ENCODE peak calls at places on chromosomes 2 and 18, in four cellular contexts. L is spleen, N is K562, X is heart left ventricle. Y is an unnamed sample.

GRCh38 chr2:17879137-17879912 is 858 bp downstream of the KCNS3 start:
- DNase-seq in L (no peak), N (peak; percentile 23), X (peak; percentile 79), Y (peak; percentile 87)

GRCh38 chr18:53625997-53626599 is 598.4 kb downstream of the MBD2 start:
- DNase-seq in L (peak; percentile 74), N (no peak), X (no peak), Y (peak; percentile 59)

GRCh38 chr2:224405841-224406370 is 4.0 kb upstream of the FAM124B start:
- DNase-seq in L (no peak), N (no peak), X (no peak), Y (no peak)

GRCh38 chr18:34977787-34978532 is 63.3 kb upstream of the MAPRE2 start:
- DNase-seq in L (peak; percentile 91), N (peak; percentile 75), X (peak; percentile 58), Y (peak; percentile 82)

GRCh38 chr2:236828002-236828401 is 257.7 kb upstream of the COPS8 start:
- DNase-seq in L (no peak), N (no peak), X (no peak), Y (no peak)

GRCh38 chr2:75379811-75380210 is 180.5 kb upstream of the TACR1 start:
- DNase-seq in L (no peak), N (no peak), X (no peak), Y (no peak)

GRCh38 chr2:240339411-240340360 is 95.8 kb upstream of the GPC1 start:
- DNase-seq in L (no peak), N (no peak), X (no peak), Y (no peak)

GRCh38 chr2:41879367-41879871 is 168.4 kb upstream of the PKDCC start:
- DNase-seq in L (no peak), N (no peak), X (no peak), Y (no peak)

GRCh38 chr2:10717630-10718029 is 3.8 kb upstream of the ATP6V1C2 start:
- DNase-seq in L (peak; percentile 22), N (no peak), X (no peak), Y (no peak)

GRCh38 chr2:55133467-55134315 is 83.4 kb upstream of the RTN4 start:
- DNase-seq in L (no peak), N (peak; percentile 75), X (peak; percentile 34), Y (no peak)

GRCh38 chr2:181812106-181812745 is 79.3 kb upstream of the ITPRID2 start:
- DNase-seq in L (no peak), N (no peak), X (no peak), Y (no peak)

GRCh38 chr18:8719192-8719591 is 13.8 kb downstream of the MTCL1 start:
- DNase-seq in L (no peak), N (no peak), X (no peak), Y (no peak)

GRCh38 chr18:8720141-8720540 is 14.8 kb downstream of the MTCL1 start:
- DNase-seq in L (no peak), N (no peak), X (no peak), Y (no peak)

GRCh38 chr18:8722946-8723477 is 17.7 kb downstream of the MTCL1 start:
- DNase-seq in L (no peak), N (no peak), X (no peak), Y (no peak)

GRCh38 chr18:8721094-8721669 is 15.8 kb downstream of the MTCL1 start:
- DNase-seq in L (no peak), N (no peak), X (no peak), Y (no peak)

DNA sequence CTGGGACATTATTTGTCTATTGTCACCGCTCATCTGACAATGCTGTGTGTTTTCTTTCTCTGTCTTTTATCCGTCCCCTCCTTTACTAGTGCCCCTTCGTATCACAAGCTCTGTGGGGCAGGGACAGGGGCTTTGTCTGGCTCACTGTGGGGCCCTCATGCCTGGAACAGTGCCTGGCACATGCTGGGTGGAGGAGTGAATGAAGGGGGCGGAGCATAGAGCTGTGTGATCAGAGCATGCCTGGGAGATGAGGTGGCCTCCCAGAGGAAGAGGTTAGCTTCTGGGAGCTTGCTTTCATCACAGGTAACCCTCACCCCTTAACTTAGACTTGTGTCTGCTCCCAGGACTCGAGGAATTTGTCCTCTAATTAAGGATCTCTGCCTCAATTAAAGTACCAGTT is 16.4 kb downstream of the MTCL1 start:
- DNase-seq in L (no peak), N (no peak), X (no peak), Y (no peak)
- H3K4me1 ChIP-seq in L (no peaks in the 10 kb centered on the region), N (no peaks in the 10 kb centered on the region), X (no peaks in the 10 kb centered on the region), Y (no peaks in the 10 kb centered on the region)

DNA sequence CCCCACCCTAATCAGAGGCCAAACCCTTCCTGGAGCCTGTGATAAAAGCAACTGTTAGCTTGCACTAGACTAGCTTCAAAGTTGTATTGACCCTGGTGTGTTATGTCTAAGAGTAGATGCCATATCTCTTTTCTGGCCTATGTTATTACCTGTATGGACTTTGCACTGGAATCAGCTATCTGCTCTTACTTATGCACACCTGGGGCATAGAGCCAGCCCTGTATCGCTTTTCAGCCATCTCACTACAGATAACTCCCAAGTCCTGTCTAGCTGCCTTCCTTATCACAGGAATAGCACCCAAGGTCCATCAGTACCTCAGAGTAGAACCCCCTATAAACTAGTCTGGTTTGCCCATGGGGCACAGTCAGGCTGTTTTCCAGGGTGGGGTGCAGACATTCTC is 58.2 kb downstream of the BCL11A start:
- DNase-seq in L (no peak), N (no peak), X (no peak), Y (no peak)
- H3K4me1 ChIP-seq in L (peaks cover 95% of the 10 kb centered on the region), N (no peaks in the 10 kb centered on the region), X (peaks cover 20% of the 10 kb centered on the region), Y (no peaks in the 10 kb centered on the region)

GRCh38 chr2:65413610-65414009 is 18.8 kb downstream of the SPRED2 start:
- DNase-seq in L (no peak), N (no peak), X (no peak), Y (no peak)
- H3K4me1 ChIP-seq in L (peaks cover 9% of the 10 kb centered on the region), N (peaks cover 16% of the 10 kb centered on the region), X (peaks cover 22% of the 10 kb centered on the region), Y (peaks cover 29% of the 10 kb centered on the region)

GRCh38 chr2:197296861-197297260 is 13.7 kb downstream of the ANKRD44 start:
- DNase-seq in L (no peak), N (no peak), X (no peak), Y (no peak)

GRCh38 chr2:197293252-197294007 is 17.1 kb downstream of the ANKRD44 start:
- DNase-seq in L (no peak), N (no peak), X (no peak), Y (no peak)

GRCh38 chr2:197297262-197297661 is 13.3 kb downstream of the ANKRD44 start:
- DNase-seq in L (no peak), N (no peak), X (no peak), Y (no peak)

GRCh38 chr2:197292614-197293013 is 18.0 kb downstream of the ANKRD44 start:
- DNase-seq in L (no peak), N (no peak), X (no peak), Y (no peak)

DNA sequence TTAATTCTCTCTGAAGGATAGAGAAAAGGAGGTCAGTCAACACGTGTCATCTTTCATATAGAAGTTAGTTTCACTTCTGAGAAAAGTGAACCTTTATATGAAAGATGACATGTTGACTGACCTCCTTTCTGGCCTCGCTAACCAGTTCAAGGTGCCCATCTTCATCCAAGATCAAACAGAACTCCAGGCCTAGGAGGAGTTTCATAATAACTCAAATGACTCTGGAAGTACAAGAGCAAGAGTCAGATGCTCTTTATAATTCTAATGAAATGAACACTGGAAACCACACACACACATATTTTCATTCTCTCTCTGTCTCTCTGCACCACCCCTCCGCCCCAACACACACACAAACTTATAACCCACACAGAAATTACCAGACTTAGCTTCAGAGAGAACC is 16.3 kb downstream of the ANKRD44 start:
- DNase-seq in L (no peak), N (no peak), X (no peak), Y (no peak)
- H3K4me1 ChIP-seq in L (peaks cover 100% of the 10 kb centered on the region), N (no peaks in the 10 kb centered on the region), X (peaks cover 12% of the 10 kb centered on the region), Y (peaks cover 43% of the 10 kb centered on the region)

GRCh38 chr2:62461017-62461553 is 44.9 kb downstream of the TMEM17 start:
- DNase-seq in L (no peak), N (no peak), X (no peak), Y (no peak)
- H3K4me1 ChIP-seq in L (peaks cover 14% of the 10 kb centered on the region), N (peaks cover 4% of the 10 kb centered on the region), X (peaks cover 10% of the 10 kb centered on the region), Y (peaks cover 17% of the 10 kb centered on the region)

GRCh38 chr2:186632417-186632816 is 42.6 kb downstream of the ITGAV start:
- DNase-seq in L (no peak), N (no peak), X (no peak), Y (no peak)
- H3K4me1 ChIP-seq in L (peaks cover 10% of the 10 kb centered on the region), N (no peaks in the 10 kb centered on the region), X (no peaks in the 10 kb centered on the region), Y (no peaks in the 10 kb centered on the region)

DNA sequence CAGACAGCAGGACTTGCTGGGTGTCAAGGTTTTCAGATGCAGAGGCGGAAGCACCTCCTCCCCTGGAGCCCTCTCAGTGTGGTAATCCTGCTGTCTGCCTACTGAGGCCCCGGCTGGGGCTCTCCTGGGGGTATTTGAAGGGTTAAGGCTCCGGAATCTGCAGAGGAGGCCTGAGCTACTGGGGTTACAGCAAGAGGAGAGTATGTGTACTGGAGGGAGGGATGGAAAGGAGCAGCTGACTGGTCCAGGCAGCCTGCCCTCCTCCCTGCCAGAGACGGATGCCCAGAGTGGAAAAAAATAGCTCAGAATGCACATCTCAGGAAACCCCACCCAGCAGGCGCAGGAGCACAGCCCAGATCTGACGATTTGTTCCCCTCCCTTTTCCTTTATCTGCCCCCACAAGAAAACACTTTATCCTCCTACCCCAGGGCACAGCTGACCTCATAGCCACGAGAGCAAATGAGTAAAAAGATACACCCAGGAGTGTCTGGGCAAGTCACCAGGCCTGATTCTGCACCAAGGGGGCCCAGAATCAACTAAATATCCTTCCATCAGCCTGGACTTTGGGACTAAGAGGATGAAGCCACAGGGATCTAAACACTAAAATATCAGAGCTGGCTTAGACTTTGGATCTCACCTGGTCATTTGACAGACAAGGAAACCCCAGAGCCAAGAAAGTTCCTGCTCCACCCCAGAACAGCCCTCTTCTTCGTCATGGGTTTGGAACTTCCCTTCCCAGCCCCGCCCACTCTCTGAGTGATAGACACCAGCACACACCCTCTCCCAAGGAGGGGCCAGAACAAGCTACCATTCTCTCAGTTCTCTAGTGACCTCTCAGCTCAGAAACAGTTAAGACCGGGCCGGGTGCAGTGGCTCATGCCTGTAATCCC is 5.5 kb downstream of the TMBIM1 start:
- DNase-seq in L (peak; percentile 91), N (peak; percentile 93), X (peak; percentile 96), Y (peak; percentile 89)
- H3K4me1 ChIP-seq in L (peaks cover 100% of the 10 kb centered on the region), N (peaks cover 35% of the 10 kb centered on the region), X (peaks cover 98% of the 10 kb centered on the region), Y (peaks cover 95% of the 10 kb centered on the region)

GRCh38 chr2:692767-693166 is 15.6 kb upstream of the TMEM18 start:
- DNase-seq in L (no peak), N (peak; percentile 34), X (no peak), Y (no peak)
- H3K4me1 ChIP-seq in L (peaks cover 43% of the 10 kb centered on the region), N (peaks cover 5% of the 10 kb centered on the region), X (peaks cover 2% of the 10 kb centered on the region), Y (peaks cover 6% of the 10 kb centered on the region)